ENCODE peak calls at places on chromosomes 12 and 14, in six cellular contexts. E, M, S, X, I and H are unnamed samples. For H3K4me1, the result is how much of the 10 kb centered on the place peaks cover.

GRCh38 chr12:49455506-49455905 is 83.3 kb upstream of the KCNH3 start:
- DNase-seq in E (no peak), M (no peak), S (no peak), X (no peak), I (no peak), H (no peak)

GRCh38 chr14:99191663-99192621 is 80.1 kb downstream of the BCL11B start:
- DNase-seq in E (no peak), M (peak), S (no peak), X (peak), I (no peak), H (peak)

GRCh38 chr14:25150934-25151790 is 101.2 kb upstream of the STXBP6 start:
- DNase-seq in E (peak), M (peak), S (peak), X (peak), I (no peak), H (no peak)

GRCh38 chr14:94360945-94361565 is 27.3 kb downstream of the SERPINA1 start:
- DNase-seq in E (no peak), M (no peak), S (peak), X (no peak), I (peak), H (no peak)

GRCh38 chr12:13347241-13348043 is 150.9 kb downstream of the EMP1 start:
- DNase-seq in E (no peak), M (peak), S (no peak), X (no peak), I (no peak), H (no peak)

GRCh38 chr12:5171701-5172100 is 128.0 kb downstream of the KCNA5 start:
- DNase-seq in E (peak), M (peak), S (peak), X (peak), I (peak), H (no peak)

GRCh38 chr12:6047249-6048227 is 76.9 kb downstream of the VWF start:
- DNase-seq in E (no peak), M (peak), S (no peak), X (no peak), I (no peak), H (no peak)

GRCh38 chr12:1576410-1577240 is 17.8 kb downstream of the FBXL14 start:
- DNase-seq in E (no peak), M (peak), S (no peak), X (no peak), I (peak), H (peak)

GRCh38 chr12:28308891-28309290 is 118.6 kb downstream of the CCDC91 start:
- DNase-seq in E (no peak), M (peak), S (no peak), X (no peak), I (no peak), H (no peak)

GRCh38 chr14:75482366-75482765 is 39.9 kb upstream of the BATF start:
- DNase-seq in E (no peak), M (no peak), S (no peak), X (no peak), I (no peak), H (no peak)

GRCh38 chr14:101105045-101105444 is 201.5 kb upstream of the RTL1 start:
- DNase-seq in E (no peak), M (no peak), S (no peak), X (no peak), I (peak), H (peak)

GRCh38 chr12:122080149-122081107 is 1.9 kb downstream of the MLXIP start:
- DNase-seq in E (peak), M (peak), S (no peak), X (peak), I (peak), H (peak)

GRCh38 chr12:10102322-10102721 is 3.5 kb upstream of the CLEC1A start:
- DNase-seq in E (no peak), M (no peak), S (no peak), X (no peak), I (no peak), H (peak)

GRCh38 chr14:32370720-32371119 is 41.6 kb downstream of the AKAP6 start:
- DNase-seq in E (no peak), M (peak), S (no peak), X (peak), I (no peak), H (no peak)

GRCh38 chr14:63388766-63389431 is 70.2 kb upstream of the GPHB5 start:
- DNase-seq in E (peak), M (peak), S (peak), X (peak), I (peak), H (peak)

GRCh38 chr14:76953196-76953945 is 75.1 kb downstream of the IRF2BPL start:
- DNase-seq in E (no peak), M (peak), S (peak), X (peak), I (no peak), H (peak)

GRCh38 chr12:4270016-4270669 is 3.4 kb upstream of the CCND2 start:
- DNase-seq in E (peak), M (no peak), S (no peak), X (no peak), I (peak), H (no peak)

GRCh38 chr14:79543966-79544365 is 667.3 kb downstream of the DIO2 start:
- DNase-seq in E (peak), M (peak), S (no peak), X (peak), I (peak), H (no peak)

GRCh38 chr12:24929953-24930352 is 18.9 kb downstream of the BCAT1 start:
- DNase-seq in E (no peak), M (no peak), S (no peak), X (no peak), I (no peak), H (no peak)

GRCh38 chr12:112121780-112122565 is 3.4 kb upstream of the TRAFD1 start:
- DNase-seq in E (no peak), M (peak), S (no peak), X (no peak), I (peak), H (peak)
- H3K9ac ChIP-seq in E (no peak), M (peak), S (no peak), X (no peak), I (no peak), H (no peak)

GRCh38 chr12:81257952-81258551 is 180.2 kb downstream of the ACSS3 start:
- DNase-seq in E (peak), M (peak), S (peak), X (peak), I (no peak), H (no peak)
- TF ChIP-seq CTCF in E (peak), M (peak), S (peak), X (peak), I (peak), H (peak)

DNA sequence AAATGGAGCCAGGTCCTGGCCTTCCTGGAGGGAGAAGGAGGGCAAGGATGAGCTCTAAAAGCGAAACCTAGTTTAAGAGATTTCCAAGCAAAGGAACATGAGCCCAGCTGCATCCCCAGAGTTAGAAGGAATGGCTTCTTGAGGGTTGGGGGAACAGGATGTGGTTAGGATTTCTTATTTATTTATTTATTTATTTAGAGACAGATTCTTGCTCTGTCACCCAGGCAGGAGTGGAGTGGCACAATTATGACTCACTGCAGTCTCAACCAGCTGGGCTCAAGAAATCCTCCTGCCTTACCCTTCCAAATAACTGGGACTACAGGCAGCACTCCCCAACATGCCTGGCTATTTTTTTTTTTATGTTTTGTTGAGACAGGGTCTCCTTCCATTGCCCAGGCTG is 25.3 kb upstream of the TMEM106C start:
- DNase-seq in E (no peak), M (peak), S (no peak), X (no peak), I (peak), H (no peak)
- H3K4me1 ChIP-seq in E (under half), M (under half), S (under half), X (under half), I (under half), H (under half)

DNA sequence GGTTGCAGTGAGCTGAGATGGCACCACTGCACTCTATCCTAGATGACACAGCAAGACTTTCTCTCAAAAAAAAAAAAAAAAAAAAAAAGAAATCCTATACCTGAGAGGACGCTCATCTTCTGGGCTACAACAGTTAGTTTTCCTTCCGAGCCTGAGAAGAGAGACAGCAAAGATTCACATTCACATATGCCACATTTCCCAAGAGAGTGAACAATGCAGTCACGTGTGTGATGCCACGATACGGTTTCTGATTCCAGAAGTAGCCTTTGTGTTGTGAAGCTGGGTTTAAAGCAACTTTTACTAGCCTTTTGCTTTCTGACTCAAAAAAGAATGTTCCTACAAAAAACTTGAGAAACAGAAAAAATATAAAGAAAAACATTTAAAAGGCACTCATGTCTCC is 19.5 kb downstream of the GCN1 start:
- DNase-seq in E (no peak), M (no peak), S (no peak), X (no peak), I (no peak), H (no peak)
- H3K9ac ChIP-seq in E (no peak), M (no peak), S (no peak), X (no peak), I (no peak), H (no peak)

GRCh38 chr14:65219353-65219752 is 117.0 kb upstream of the MAX start:
- DNase-seq in E (no peak), M (no peak), S (no peak), X (no peak), I (no peak), H (no peak)
- TF ChIP-seq CTCF in E (no peak), M (no peak), S (no peak), X (no peak), I (no peak), H (no peak)